ENCODE peak calls at places on chromosomes 6 and 20, in ten cellular contexts. One of them, this sample, is unnamed.
A peak's percentile ranks its signal among the peaks of the same experiment; 100 is the strongest.

GRCh38 chr20:35893942-35894341 is 60.4 kb downstream of the SCAND1 start:
- DNase-seq in AG09309: no peak
- DNase-seq in left ventricle myocardium inferior: no peak
- DNase-seq in PC-3: no peak
- DNase-seq in WERI-Rb-1: no peak
- DNase-seq in cardiac muscle cell: no peak
- DNase-seq in CD8-positive, alpha-beta T cell: no peak
- DNase-seq in AG04450: no peak
- DNase-seq in astrocyte of the spinal cord: no peak
- DNase-seq in breast epithelium: no peak
- DNase-seq in this sample: no peak

GRCh38 chr20:33490023-33490933 is at the start of gene CBFA2T2:
- DNase-seq in AG09309: peak; percentile 16
- DNase-seq in left ventricle myocardium inferior: peak; percentile 68
- DNase-seq in PC-3: peak; percentile 44
- DNase-seq in WERI-Rb-1: no peak
- DNase-seq in cardiac muscle cell: no peak
- DNase-seq in CD8-positive, alpha-beta T cell: no peak
- DNase-seq in AG04450: peak; percentile 18
- DNase-seq in astrocyte of the spinal cord: peak; percentile 69
- DNase-seq in breast epithelium: peak; percentile 55
- DNase-seq in this sample: peak; percentile 67

GRCh38 chr6:12356983-12357972 is 67.1 kb downstream of the EDN1 start:
- DNase-seq in AG09309: peak; percentile 45
- DNase-seq in left ventricle myocardium inferior: no peak
- DNase-seq in PC-3: no peak
- DNase-seq in WERI-Rb-1: no peak
- DNase-seq in cardiac muscle cell: no peak
- DNase-seq in CD8-positive, alpha-beta T cell: no peak
- DNase-seq in AG04450: no peak
- DNase-seq in astrocyte of the spinal cord: no peak
- DNase-seq in breast epithelium: no peak
- DNase-seq in this sample: no peak

GRCh38 chr6:95087394-95088097 is 489.8 kb upstream of the MANEA start:
- DNase-seq in AG09309: no peak
- DNase-seq in left ventricle myocardium inferior: no peak
- DNase-seq in PC-3: peak; percentile 71
- DNase-seq in WERI-Rb-1: peak; percentile 20
- DNase-seq in cardiac muscle cell: peak; percentile 86
- DNase-seq in CD8-positive, alpha-beta T cell: no peak
- DNase-seq in AG04450: peak; percentile 72
- DNase-seq in astrocyte of the spinal cord: peak; percentile 95
- DNase-seq in breast epithelium: no peak
- DNase-seq in this sample: peak; percentile 48

GRCh38 chr20:24160563-24161355 is 172.2 kb upstream of the GGTLC1 start:
- DNase-seq in AG09309: peak; percentile 33
- DNase-seq in left ventricle myocardium inferior: peak; percentile 22
- DNase-seq in PC-3: peak; percentile 71
- DNase-seq in WERI-Rb-1: peak; percentile 69
- DNase-seq in cardiac muscle cell: peak; percentile 53
- DNase-seq in CD8-positive, alpha-beta T cell: no peak
- DNase-seq in AG04450: peak; percentile 29
- DNase-seq in astrocyte of the spinal cord: peak; percentile 74
- DNase-seq in breast epithelium: no peak
- DNase-seq in this sample: peak; percentile 76

GRCh38 chr6:32843321-32843978 is 397 bp downstream of the PSMB8 start:
- DNase-seq in AG09309: no peak
- DNase-seq in left ventricle myocardium inferior: no peak
- DNase-seq in PC-3: no peak
- DNase-seq in WERI-Rb-1: no peak
- DNase-seq in cardiac muscle cell: no peak
- DNase-seq in CD8-positive, alpha-beta T cell: no peak
- DNase-seq in AG04450: no peak
- DNase-seq in astrocyte of the spinal cord: peak; percentile 5
- DNase-seq in breast epithelium: no peak
- DNase-seq in this sample: no peak

GRCh38 chr6:137711929-137712328 is 155.1 kb upstream of the TNFAIP3 start:
- DNase-seq in AG09309: no peak
- DNase-seq in left ventricle myocardium inferior: no peak
- DNase-seq in PC-3: no peak
- DNase-seq in WERI-Rb-1: no peak
- DNase-seq in cardiac muscle cell: no peak
- DNase-seq in CD8-positive, alpha-beta T cell: no peak
- DNase-seq in AG04450: no peak
- DNase-seq in astrocyte of the spinal cord: no peak
- DNase-seq in breast epithelium: no peak
- DNase-seq in this sample: no peak

GRCh38 chr20:723756-724155 is 44.5 kb downstream of the SLC52A3 start:
- DNase-seq in AG09309: no peak
- DNase-seq in left ventricle myocardium inferior: peak; percentile 53
- DNase-seq in PC-3: peak; percentile 27
- DNase-seq in WERI-Rb-1: peak; percentile 73
- DNase-seq in cardiac muscle cell: no peak
- DNase-seq in CD8-positive, alpha-beta T cell: no peak
- DNase-seq in AG04450: no peak
- DNase-seq in astrocyte of the spinal cord: no peak
- DNase-seq in breast epithelium: no peak
- DNase-seq in this sample: no peak

GRCh38 chr6:36852481-36853147 is 13.4 kb upstream of the CPNE5 start:
- DNase-seq in AG09309: peak; percentile 32
- DNase-seq in left ventricle myocardium inferior: no peak
- DNase-seq in PC-3: peak; percentile 20
- DNase-seq in WERI-Rb-1: no peak
- DNase-seq in cardiac muscle cell: no peak
- DNase-seq in CD8-positive, alpha-beta T cell: no peak
- DNase-seq in AG04450: no peak
- DNase-seq in astrocyte of the spinal cord: peak; percentile 60
- DNase-seq in breast epithelium: no peak
- DNase-seq in this sample: no peak
- TF ChIP-seq CTCF in AG09309: peak; percentile 23
- TF ChIP-seq CTCF in left ventricle myocardium inferior: no peak
- TF ChIP-seq CTCF in PC-3: no peak
- TF ChIP-seq CTCF in WERI-Rb-1: peak; percentile 4
- TF ChIP-seq CTCF in cardiac muscle cell: no peak
- TF ChIP-seq CTCF in CD8-positive, alpha-beta T cell: no peak
- TF ChIP-seq CTCF in AG04450: peak; percentile 5
- TF ChIP-seq CTCF in astrocyte of the spinal cord: peak; percentile 18
- TF ChIP-seq CTCF in breast epithelium: no peak
- TF ChIP-seq CTCF in this sample: peak; percentile 7

GRCh38 chr6:222468-222867 is 69.8 kb upstream of the DUSP22 start:
- DNase-seq in AG09309: no peak
- DNase-seq in left ventricle myocardium inferior: no peak
- DNase-seq in PC-3: no peak
- DNase-seq in WERI-Rb-1: no peak
- DNase-seq in cardiac muscle cell: no peak
- DNase-seq in CD8-positive, alpha-beta T cell: no peak
- DNase-seq in AG04450: no peak
- DNase-seq in astrocyte of the spinal cord: no peak
- DNase-seq in breast epithelium: no peak
- DNase-seq in this sample: no peak

GRCh38 chr6:220736-221475 is 71.4 kb upstream of the DUSP22 start:
- DNase-seq in AG09309: no peak
- DNase-seq in left ventricle myocardium inferior: no peak
- DNase-seq in PC-3: peak; percentile 44
- DNase-seq in WERI-Rb-1: no peak
- DNase-seq in cardiac muscle cell: no peak
- DNase-seq in CD8-positive, alpha-beta T cell: no peak
- DNase-seq in AG04450: no peak
- DNase-seq in astrocyte of the spinal cord: peak; percentile 13
- DNase-seq in breast epithelium: no peak
- DNase-seq in this sample: no peak

GRCh38 chr6:223136-223535 is 69.2 kb upstream of the DUSP22 start:
- DNase-seq in AG09309: no peak
- DNase-seq in left ventricle myocardium inferior: no peak
- DNase-seq in PC-3: no peak
- DNase-seq in WERI-Rb-1: no peak
- DNase-seq in cardiac muscle cell: no peak
- DNase-seq in CD8-positive, alpha-beta T cell: no peak
- DNase-seq in AG04450: no peak
- DNase-seq in astrocyte of the spinal cord: no peak
- DNase-seq in breast epithelium: no peak
- DNase-seq in this sample: peak; percentile 2

GRCh38 chr6:220312-220711 is 72.0 kb upstream of the DUSP22 start:
- DNase-seq in AG09309: no peak
- DNase-seq in left ventricle myocardium inferior: no peak
- DNase-seq in PC-3: no peak
- DNase-seq in WERI-Rb-1: no peak
- DNase-seq in cardiac muscle cell: no peak
- DNase-seq in CD8-positive, alpha-beta T cell: no peak
- DNase-seq in AG04450: no peak
- DNase-seq in astrocyte of the spinal cord: no peak
- DNase-seq in breast epithelium: no peak
- DNase-seq in this sample: no peak

DNA sequence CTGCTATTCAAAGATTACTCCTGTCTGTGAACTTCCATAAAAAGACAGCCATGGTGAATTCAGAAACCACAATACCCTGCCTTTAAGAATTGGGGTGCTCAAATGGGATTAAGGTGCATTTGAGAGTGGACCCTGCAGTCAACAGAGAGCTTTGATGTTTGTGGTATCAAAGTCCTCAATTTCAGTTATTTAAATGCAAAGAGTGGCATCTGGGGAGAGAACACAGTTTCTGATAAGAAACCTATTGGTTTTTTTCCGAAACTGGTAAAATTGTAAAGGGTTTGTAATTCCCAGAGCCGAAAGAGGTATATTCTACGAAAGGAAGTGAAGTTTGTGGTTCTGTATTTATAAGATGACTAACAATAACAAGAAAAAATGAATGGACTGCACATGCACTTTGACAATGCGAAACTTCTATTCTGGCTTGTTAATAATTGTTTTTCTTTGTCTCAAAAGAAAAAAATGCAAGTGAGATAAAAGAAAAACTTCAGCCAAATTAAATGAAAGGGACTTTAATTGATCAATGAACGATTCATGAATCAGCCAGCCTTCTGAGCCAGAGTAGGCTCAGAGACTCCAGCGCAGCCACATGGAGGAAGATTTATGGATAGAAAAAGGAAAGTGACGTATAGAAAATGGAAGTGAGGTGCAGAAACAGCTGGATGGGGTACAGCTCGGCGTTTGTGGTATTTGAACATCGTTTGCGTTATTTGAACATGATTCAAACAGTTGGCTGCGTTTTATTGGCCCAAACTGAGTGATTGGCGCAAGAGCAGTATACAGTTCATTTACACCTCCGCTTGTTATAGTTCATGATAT is 70.5 kb upstream of the DUSP22 start:
- DNase-seq in AG09309: no peak
- DNase-seq in left ventricle myocardium inferior: no peak
- DNase-seq in PC-3: peak; percentile 44
- DNase-seq in WERI-Rb-1: no peak
- DNase-seq in cardiac muscle cell: no peak
- DNase-seq in CD8-positive, alpha-beta T cell: no peak
- DNase-seq in AG04450: no peak
- DNase-seq in astrocyte of the spinal cord: peak; percentile 45
- DNase-seq in breast epithelium: no peak
- DNase-seq in this sample: no peak
- H3K4me3 ChIP-seq in AG09309: no peak overlapping the region
- H3K4me3 ChIP-seq in left ventricle myocardium inferior: no peak overlapping the region
- H3K4me3 ChIP-seq in PC-3: peak overlapping the region; percentile 8
- H3K4me3 ChIP-seq in WERI-Rb-1: no peak overlapping the region
- H3K4me3 ChIP-seq in cardiac muscle cell: no peak overlapping the region
- H3K4me3 ChIP-seq in CD8-positive, alpha-beta T cell: no peak overlapping the region
- H3K4me3 ChIP-seq in AG04450: peak overlapping the region; percentile 18
- H3K4me3 ChIP-seq in astrocyte of the spinal cord: no peak overlapping the region
- H3K4me3 ChIP-seq in breast epithelium: no peak overlapping the region
- H3K4me3 ChIP-seq in this sample: no peak overlapping the region

GRCh38 chr6:37607949-37608348 is 89.7 kb downstream of the MDGA1 start:
- DNase-seq in AG09309: no peak
- DNase-seq in left ventricle myocardium inferior: no peak
- DNase-seq in PC-3: peak; percentile 42
- DNase-seq in WERI-Rb-1: no peak
- DNase-seq in cardiac muscle cell: peak; percentile 30
- DNase-seq in CD8-positive, alpha-beta T cell: no peak
- DNase-seq in AG04450: peak; percentile 15
- DNase-seq in astrocyte of the spinal cord: peak; percentile 65
- DNase-seq in breast epithelium: no peak
- DNase-seq in this sample: no peak
- TF ChIP-seq CTCF in AG09309: peak; percentile 62
- TF ChIP-seq CTCF in left ventricle myocardium inferior: peak; percentile 38
- TF ChIP-seq CTCF in PC-3: peak; percentile 66
- TF ChIP-seq CTCF in WERI-Rb-1: peak; percentile 46
- TF ChIP-seq CTCF in cardiac muscle cell: peak; percentile 67
- TF ChIP-seq CTCF in CD8-positive, alpha-beta T cell: no peak
- TF ChIP-seq CTCF in AG04450: peak; percentile 73
- TF ChIP-seq CTCF in astrocyte of the spinal cord: peak; percentile 68
- TF ChIP-seq CTCF in breast epithelium: no peak
- TF ChIP-seq CTCF in this sample: peak; percentile 32

GRCh38 chr20:17896247-17896723 is 72.3 kb downstream of the SNX5 start:
- DNase-seq in AG09309: no peak
- DNase-seq in left ventricle myocardium inferior: no peak
- DNase-seq in PC-3: peak; percentile 16
- DNase-seq in WERI-Rb-1: peak; percentile 22
- DNase-seq in cardiac muscle cell: no peak
- DNase-seq in CD8-positive, alpha-beta T cell: no peak
- DNase-seq in AG04450: no peak
- DNase-seq in astrocyte of the spinal cord: no peak
- DNase-seq in breast epithelium: no peak
- DNase-seq in this sample: no peak
- H3K4me3 ChIP-seq in AG09309: no peak overlapping the region
- H3K4me3 ChIP-seq in left ventricle myocardium inferior: peak overlapping the region; percentile 58
- H3K4me3 ChIP-seq in PC-3: no peak overlapping the region
- H3K4me3 ChIP-seq in WERI-Rb-1: no peak overlapping the region
- H3K4me3 ChIP-seq in cardiac muscle cell: no peak overlapping the region
- H3K4me3 ChIP-seq in CD8-positive, alpha-beta T cell: no peak overlapping the region
- H3K4me3 ChIP-seq in AG04450: no peak overlapping the region
- H3K4me3 ChIP-seq in astrocyte of the spinal cord: no peak overlapping the region
- H3K4me3 ChIP-seq in breast epithelium: peak overlapping the region; percentile 52
- H3K4me3 ChIP-seq in this sample: no peak overlapping the region

GRCh38 chr6:551405-551804 is 105.5 kb downstream of the HUS1B start:
- DNase-seq in AG09309: no peak
- DNase-seq in left ventricle myocardium inferior: no peak
- DNase-seq in PC-3: peak; percentile 47
- DNase-seq in WERI-Rb-1: peak; percentile 47
- DNase-seq in cardiac muscle cell: peak; percentile 64
- DNase-seq in CD8-positive, alpha-beta T cell: no peak
- DNase-seq in AG04450: no peak
- DNase-seq in astrocyte of the spinal cord: peak; percentile 42
- DNase-seq in breast epithelium: no peak
- DNase-seq in this sample: peak; percentile 28
- TF ChIP-seq CTCF in AG09309: peak; percentile 26
- TF ChIP-seq CTCF in left ventricle myocardium inferior: peak; percentile 25
- TF ChIP-seq CTCF in PC-3: peak; percentile 45
- TF ChIP-seq CTCF in WERI-Rb-1: peak; percentile 72
- TF ChIP-seq CTCF in cardiac muscle cell: no peak
- TF ChIP-seq CTCF in CD8-positive, alpha-beta T cell: no peak
- TF ChIP-seq CTCF in AG04450: peak; percentile 20
- TF ChIP-seq CTCF in astrocyte of the spinal cord: peak; percentile 28
- TF ChIP-seq CTCF in breast epithelium: no peak
- TF ChIP-seq CTCF in this sample: no peak

GRCh38 chr6:48378874-48379407 is 267.9 kb upstream of the PTCHD4 start:
- DNase-seq in AG09309: no peak
- DNase-seq in left ventricle myocardium inferior: no peak
- DNase-seq in PC-3: no peak
- DNase-seq in WERI-Rb-1: no peak
- DNase-seq in cardiac muscle cell: no peak
- DNase-seq in CD8-positive, alpha-beta T cell: no peak
- DNase-seq in AG04450: no peak
- DNase-seq in astrocyte of the spinal cord: no peak
- DNase-seq in breast epithelium: no peak
- DNase-seq in this sample: no peak

DNA sequence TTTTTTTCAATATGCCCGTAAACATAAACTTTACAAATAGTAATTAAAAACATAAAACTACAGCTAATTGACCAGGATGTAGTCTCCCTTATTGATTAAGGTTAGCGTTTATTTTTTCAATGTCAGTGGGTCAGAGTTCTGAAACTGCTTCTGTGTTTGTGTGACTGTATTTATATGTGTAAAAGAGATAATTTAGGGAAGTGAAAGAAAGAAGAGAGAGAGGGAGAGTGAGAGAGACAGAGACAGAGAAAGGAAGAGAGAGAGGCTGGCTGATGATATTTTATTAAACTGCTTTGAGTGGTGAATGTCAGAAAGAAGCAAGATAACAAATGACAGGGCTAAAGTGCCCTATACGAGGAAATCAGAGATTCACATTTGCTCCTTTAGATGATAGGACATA is 266.1 kb upstream of the PTCHD4 start:
- DNase-seq in AG09309: no peak
- DNase-seq in left ventricle myocardium inferior: no peak
- DNase-seq in PC-3: no peak
- DNase-seq in WERI-Rb-1: no peak
- DNase-seq in cardiac muscle cell: no peak
- DNase-seq in CD8-positive, alpha-beta T cell: no peak
- DNase-seq in AG04450: no peak
- DNase-seq in astrocyte of the spinal cord: no peak
- DNase-seq in breast epithelium: no peak
- DNase-seq in this sample: no peak
- H3K4me3 ChIP-seq in AG09309: no peak overlapping the region
- H3K4me3 ChIP-seq in left ventricle myocardium inferior: no peak overlapping the region
- H3K4me3 ChIP-seq in PC-3: no peak overlapping the region
- H3K4me3 ChIP-seq in WERI-Rb-1: no peak overlapping the region
- H3K4me3 ChIP-seq in cardiac muscle cell: no peak overlapping the region
- H3K4me3 ChIP-seq in CD8-positive, alpha-beta T cell: no peak overlapping the region
- H3K4me3 ChIP-seq in AG04450: no peak overlapping the region
- H3K4me3 ChIP-seq in astrocyte of the spinal cord: no peak overlapping the region
- H3K4me3 ChIP-seq in breast epithelium: no peak overlapping the region
- H3K4me3 ChIP-seq in this sample: no peak overlapping the region

This sample was measured in testis.